ENCODE peak calls at places on chromosomes 11 and 22, in ten cellular contexts. G is smooth muscle cell of the brain vasculature; V is hepatocyte; U is stimulated activated CD4-positive, alpha-beta T cell treated with anti-CD3 and anti-CD28 coated beads, Interleukin-4, amount 100 ng/mL, for 1 hour; Y is NCI-H2081; B is osteocyte; M is foreskin fibroblast; C is small intestine; J is Jurkat, Clone E6-1; O is IMR-90. D is an unnamed sample.

GRCh38 chr11:59600234-59600633 is 15.3 kb downstream of the OSBP start:
- DNase-seq in G (no peak), V (no peak), U (no peak), Y (no peak), B (no peak), M (no peak), C (no peak), J (no peak), O (no peak), D (no peak)

GRCh38 chr22:27435839-27436581 is 365.5 kb downstream of the MN1 start:
- DNase-seq in G (no peak), V (peak; percentile 62), U (no peak), Y (no peak), B (no peak), M (peak; percentile 92), C (no peak), J (no peak), O (peak; percentile 65), D (no peak)

GRCh38 chr22:44394246-44395115 is 81.7 kb upstream of the SHISAL1 start:
- DNase-seq in G (no peak), V (no peak), U (no peak), Y (no peak), B (peak; percentile 65), M (no peak), C (no peak), J (no peak), O (no peak), D (no peak)

GRCh38 chr11:129423426-129423825 is 47.8 kb downstream of the BARX2 start:
- DNase-seq in G (no peak), V (no peak), U (no peak), Y (no peak), B (peak; percentile 17), M (no peak), C (no peak), J (no peak), O (no peak), D (no peak)

GRCh38 chr11:45885921-45886721 is 670 bp downstream of the MAPK8IP1 start:
- DNase-seq in G (no peak), V (no peak), U (no peak), Y (peak; percentile 49), B (no peak), M (no peak), C (no peak), J (no peak), O (no peak), D (no peak)

GRCh38 chr11:35145249-35145648 is 6.3 kb downstream of the CD44 start:
- DNase-seq in G (no peak), V (no peak), U (peak; percentile 16), Y (peak; percentile 49), B (no peak), M (peak; percentile 67), C (no peak), J (no peak), O (peak; percentile 60), D (no peak)

GRCh38 chr11:64971421-64972233 is at the start of gene MAJIN:
- DNase-seq in G (peak; percentile 62), V (peak; percentile 39), U (peak; percentile 93), Y (no peak), B (no peak), M (peak; percentile 85), C (peak; percentile 86), J (no peak), O (peak; percentile 41), D (peak; percentile 24)

GRCh38 chr11:93236741-93237675 is 39.2 kb upstream of the SLC36A4 start:
- DNase-seq in G (no peak), V (peak; percentile 72), U (no peak), Y (peak; percentile 7), B (no peak), M (peak; percentile 55), C (peak; percentile 53), J (peak; percentile 32), O (peak; percentile 44), D (no peak)

GRCh38 chr11:12418019-12418611 is 40.7 kb downstream of the PARVA start:
- DNase-seq in G (no peak), V (no peak), U (no peak), Y (no peak), B (no peak), M (peak; percentile 82), C (no peak), J (no peak), O (peak; percentile 57), D (no peak)

GRCh38 chr11:134800826-134801225 is 388.8 kb upstream of the B3GAT1 start:
- DNase-seq in G (no peak), V (no peak), U (no peak), Y (no peak), B (no peak), M (no peak), C (no peak), J (no peak), O (no peak), D (no peak)

GRCh38 chr11:36711104-36711825 is 113.2 kb upstream of the RAG2 start:
- DNase-seq in G (no peak), V (no peak), U (no peak), Y (no peak), B (no peak), M (no peak), C (no peak), J (no peak), O (no peak), D (no peak)

GRCh38 chr11:36602143-36602542 is 4.1 kb upstream of the RAG2 start:
- DNase-seq in G (no peak), V (no peak), U (no peak), Y (no peak), B (no peak), M (no peak), C (peak; percentile 1), J (peak; percentile 84), O (no peak), D (no peak)

GRCh38 chr11:114413958-114414357 is 13.5 kb downstream of the RBM7 start:
- DNase-seq in G (no peak), V (no peak), U (no peak), Y (no peak), B (no peak), M (no peak), C (no peak), J (no peak), O (no peak), D (no peak)

GRCh38 chr11:131458421-131458820 is 88.0 kb downstream of the NTM start:
- DNase-seq in G (no peak), V (no peak), U (no peak), Y (no peak), B (no peak), M (no peak), C (no peak), J (no peak), O (no peak), D (no peak)

GRCh38 chr11:124839051-124839971 is 25.9 kb upstream of the ROBO3 start:
- DNase-seq in G (no peak), V (peak; percentile 23), U (peak; percentile 18), Y (no peak), B (peak; percentile 77), M (peak; percentile 39), C (no peak), J (no peak), O (no peak), D (no peak)

GRCh38 chr11:121018746-121019145 is 5.2 kb upstream of the TBCEL start:
- DNase-seq in G (no peak), V (no peak), U (no peak), Y (no peak), B (no peak), M (no peak), C (no peak), J (no peak), O (no peak), D (no peak)

GRCh38 chr22:24951942-24952836 is at the start of gene KIAA1671:
- DNase-seq in G (no peak), V (peak; percentile 95), U (peak; percentile 88), Y (peak; percentile 67), B (peak; percentile 95), M (peak; percentile 78), C (peak; percentile 91), J (peak; percentile 51), O (peak; percentile 27), D (peak; percentile 30)

GRCh38 chr11:78453140-78453935 is 35.7 kb upstream of the GAB2 start:
- DNase-seq in G (no peak), V (no peak), U (no peak), Y (no peak), B (no peak), M (no peak), C (no peak), J (peak; percentile 47), O (peak; percentile 34), D (no peak)

GRCh38 chr11:96315476-96315875 is 27.5 kb downstream of the MAML2 start:
- DNase-seq in G (no peak), V (no peak), U (no peak), Y (no peak), B (no peak), M (no peak), C (no peak), J (no peak), O (no peak), D (no peak)

GRCh38 chr11:65896009-65896999 is 3.9 kb downstream of the FOSL1 start:
- DNase-seq in G (no peak), V (no peak), U (no peak), Y (no peak), B (no peak), M (peak; percentile 39), C (no peak), J (no peak), O (no peak), D (no peak)

D was measured in pulmonary artery endothelial cell.